ENCODE peak calls at places on chromosomes 13 and 19, in six cellular contexts. K is neuronal stem cell, T is H1, R is IMR-90, F is H9, L is mesenchymal stem cell. E is an unnamed sample.

GRCh38 chr13:78576266-78576665 is 27.1 kb downstream of the POU4F1 start:
- DNase-seq in L (no peak), K (no peak), T (no peak), F (no peak), R (no peak), E (no peak)

GRCh38 chr13:32790731-32791130 is 204.5 kb downstream of the PDS5B start:
- DNase-seq in L (peak), R (no peak), K (no peak), T (no peak), F (no peak), E (peak)

GRCh38 chr19:28037186-28037585 is 1175.8 kb downstream of the UQCRFS1 start:
- DNase-seq in F (no peak), K (no peak), L (no peak), T (no peak), R (no peak), E (no peak)

GRCh38 chr13:45575830-45576180 is 39.7 kb downstream of the ERICH6B start:
- DNase-seq in K (no peak), L (no peak), F (no peak), T (no peak), R (no peak), E (no peak)

GRCh38 chr13:109787135-109787954 is 962 bp upstream of the IRS2 start:
- DNase-seq in K (peak), F (peak), R (peak), L (peak), T (no peak), E (peak)

GRCh38 chr13:20340136-20340758 is 108.1 kb upstream of the GJB6 start:
- DNase-seq in T (no peak), R (no peak), L (no peak), F (no peak), K (no peak), E (no peak)

GRCh38 chr19:2574971-2575630 is 99.2 kb downstream of the GADD45B start:
- DNase-seq in R (no peak), F (no peak), L (no peak), K (no peak), T (no peak), E (no peak)

GRCh38 chr13:36345438-36346221 is 564 bp downstream of the SPART start:
- DNase-seq in L (peak), F (peak), R (peak), T (no peak), K (peak), E (peak)

GRCh38 chr19:18329035-18329376 is 6.1 kb upstream of the LSM4 start:
- DNase-seq in K (no peak), L (no peak), F (no peak), R (no peak), T (no peak), E (no peak)

GRCh38 chr13:61128850-61129645 is 286.6 kb downstream of the PCDH20 start:
- DNase-seq in T (no peak), L (no peak), K (no peak), R (no peak), F (no peak), E (peak)

GRCh38 chr13:86870388-86870966 is 800.7 kb upstream of the SLITRK5 start:
- DNase-seq in R (peak), T (no peak), F (no peak), L (peak), K (no peak), E (peak)

GRCh38 chr13:98900442-98900841 is 77.4 kb downstream of the DOCK9 start:
- DNase-seq in T (no peak), F (no peak), K (no peak), R (no peak), L (peak), E (no peak)

GRCh38 chr19:7554990-7555864 is 19.7 kb downstream of the PNPLA6 start:
- DNase-seq in T (peak), F (peak), L (no peak), K (no peak), R (no peak), E (peak)

GRCh38 chr13:21458816-21459701 is at the start of gene ZDHHC20:
- DNase-seq in K (peak), R (peak), T (peak), L (peak), F (peak), E (peak)

GRCh38 chr13:112702341-112702982 is 12.6 kb downstream of the ATP11A start:
- DNase-seq in T (no peak), L (no peak), K (no peak), R (no peak), F (peak), E (no peak)

GRCh38 chr13:36736119-36736726 is 62.4 kb downstream of the SERTM1 start:
- DNase-seq in L (peak), F (no peak), R (peak), K (peak), T (no peak), E (peak)

GRCh38 chr19:34335914-34336313 is 29.1 kb upstream of the GPI start:
- DNase-seq in R (no peak), L (no peak), K (no peak), T (no peak), F (no peak), E (no peak)

GRCh38 chr19:8132858-8133458 is 16.4 kb downstream of the FBN3 start:
- DNase-seq in K (no peak), R (no peak), T (no peak), F (no peak), L (no peak), E (no peak)

GRCh38 chr13:91716436-91717065 is 318.1 kb downstream of the GPC5 start:
- DNase-seq in R (no peak), L (no peak), T (no peak), K (no peak), F (no peak), E (no peak)

GRCh38 chr19:34363094-34363493 is 1.9 kb upstream of the GPI start:
- DNase-seq in K (no peak), R (no peak), L (no peak), T (no peak), F (peak), E (peak)

GRCh38 chr13:20610006-20610405 is 43.0 kb downstream of the IFT88 start:
- DNase-seq in T (no peak), F (no peak), K (no peak), L (no peak), R (peak), E (no peak)

DNA sequence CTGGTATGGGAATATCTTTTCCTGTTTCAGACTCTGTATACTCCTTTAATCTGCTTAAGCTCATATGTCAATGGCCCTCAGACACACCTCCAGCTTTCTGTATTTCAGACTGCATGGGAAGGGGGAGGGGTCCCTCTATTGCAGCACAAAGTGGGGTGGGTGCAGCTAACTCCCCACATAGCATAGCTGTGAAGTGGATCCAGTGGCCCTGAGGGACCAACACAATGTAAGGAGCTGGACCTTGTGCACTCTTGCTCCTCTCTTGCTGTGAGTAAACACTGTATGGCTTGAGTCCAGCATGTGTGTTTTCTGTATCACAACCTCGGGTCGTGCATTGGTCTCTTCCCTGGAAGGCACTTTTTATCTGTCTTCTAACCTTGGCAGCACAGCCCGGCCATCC is 669.9 kb downstream of the PCDH9 start:
- DNase-seq in F (no peak), K (no peak), T (no peak), L (no peak), R (no peak), E (no peak)
- H2BK15ac ChIP-seq in F (no peak), K (no peak), T (no peak), L (no peak), R (peak), E (no peak)

DNA sequence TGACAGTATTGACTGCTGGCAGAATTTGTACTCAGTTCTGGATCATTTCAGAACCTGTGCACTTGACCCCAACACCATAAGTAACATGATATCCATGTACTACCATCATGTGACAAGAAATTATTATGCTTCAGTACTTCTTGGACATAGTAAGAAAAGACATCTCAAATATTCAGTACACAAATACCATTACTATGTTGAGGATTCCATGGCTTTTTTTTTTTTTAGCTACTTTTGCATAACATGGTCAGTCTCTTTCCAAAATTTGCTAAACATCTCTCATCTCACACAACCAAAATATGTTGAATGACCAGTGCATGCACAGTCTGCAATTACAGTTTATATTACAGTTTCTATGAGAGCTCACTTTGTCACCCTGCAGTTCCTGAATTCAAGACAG is 85.3 kb downstream of the FLT1 start:
- DNase-seq in R (no peak), K (no peak), L (no peak), T (no peak), F (no peak), E (no peak)
- H2BK15ac ChIP-seq in R (no peak), K (no peak), L (no peak), T (no peak), F (no peak), E (no peak)

GRCh38 chr13:39605677-39606320 is 2.8 kb upstream of the LHFPL6 start:
- DNase-seq in F (no peak), R (no peak), T (no peak), L (no peak), K (no peak), E (peak)

GRCh38 chr13:39602277-39602613 is 748 bp downstream of the LHFPL6 start:
- DNase-seq in R (no peak), T (no peak), F (no peak), K (no peak), L (no peak), E (no peak)

GRCh38 chr13:39603424-39603947 is 493 bp upstream of the LHFPL6 start:
- DNase-seq in K (no peak), T (no peak), L (peak), F (peak), R (peak), E (peak)

GRCh38 chr13:39602614-39603366 is at the start of gene LHFPL6:
- DNase-seq in T (peak), R (peak), F (peak), L (peak), K (peak), E (peak)

GRCh38 chr13:39604736-39605135 is 1.7 kb upstream of the LHFPL6 start:
- DNase-seq in K (no peak), R (no peak), T (no peak), L (no peak), F (no peak), E (no peak)
- H2BK15ac ChIP-seq in K (no peak), R (no peak), T (no peak), L (no peak), F (no peak), E (no peak)

DNA sequence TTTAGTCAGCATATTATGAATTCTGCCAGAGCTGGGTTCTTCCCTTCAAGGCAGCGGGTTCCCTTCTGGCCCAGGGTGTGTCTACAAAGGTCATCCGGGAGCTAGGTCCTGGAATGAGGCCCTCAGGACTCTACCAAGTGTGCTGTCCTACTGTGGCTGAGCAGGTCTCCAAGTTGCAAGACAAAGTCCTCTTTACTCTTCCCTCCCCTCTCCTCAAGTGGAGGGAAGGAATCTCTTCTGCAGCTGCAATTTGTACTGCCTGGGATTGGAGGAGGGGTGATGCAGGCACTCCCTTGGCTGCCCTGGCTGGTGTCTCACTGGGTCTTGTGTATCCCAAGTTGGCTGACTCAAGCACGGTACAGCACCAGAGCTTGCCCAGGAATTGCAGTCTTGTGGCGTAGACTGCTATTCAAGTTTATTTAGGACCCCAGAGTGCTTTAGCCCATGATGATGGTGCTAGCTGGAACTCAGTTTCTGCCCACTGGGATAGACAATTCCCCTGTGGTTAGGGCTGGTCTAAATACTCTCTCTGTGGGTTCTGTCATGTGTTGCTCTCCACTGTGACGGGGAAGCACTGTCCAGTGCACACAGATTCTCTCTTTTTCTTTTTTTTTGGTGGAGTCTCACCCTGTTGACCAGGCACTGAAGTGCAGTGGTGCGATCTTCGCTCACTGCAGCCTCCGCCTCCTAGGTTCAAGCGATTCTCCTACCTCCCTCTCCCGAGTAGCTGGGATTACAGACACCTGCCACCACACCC is 28.5 kb downstream of the RFC3 start:
- DNase-seq in R (no peak), T (no peak), F (no peak), K (no peak), L (no peak), E (no peak)
- H2BK15ac ChIP-seq in R (no peak), T (no peak), F (no peak), K (no peak), L (no peak), E (no peak)

DNA sequence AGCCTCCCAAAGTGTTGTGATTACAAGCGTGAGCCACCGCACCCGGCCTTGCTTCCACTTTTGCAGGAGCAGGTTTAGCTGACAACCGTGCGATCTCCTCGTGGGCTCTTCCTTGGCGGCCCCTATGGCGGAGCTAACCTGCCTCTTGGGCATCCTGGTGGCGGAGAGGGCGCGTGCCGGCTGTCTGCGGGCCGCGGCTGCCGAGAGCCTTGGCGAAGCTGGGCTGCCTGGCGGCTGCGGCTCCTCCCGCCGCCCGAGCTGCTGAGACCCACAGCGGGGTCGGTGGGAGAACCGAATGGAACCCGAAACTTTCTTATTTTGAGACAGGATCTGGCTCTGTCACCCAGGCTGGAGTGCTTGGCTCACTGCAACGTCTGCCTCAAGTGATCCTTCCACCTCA is 55.7 kb downstream of the NLRP12 start:
- DNase-seq in F (no peak), L (no peak), R (no peak), K (no peak), T (no peak), E (no peak)
- H2BK15ac ChIP-seq in F (no peak), L (no peak), R (no peak), K (no peak), T (no peak), E (no peak)

GRCh38 chr13:73656863-73657262 is 477.3 kb downstream of the KLF12 start:
- DNase-seq in K (no peak), T (no peak), R (peak), F (no peak), L (no peak), E (no peak)

GRCh38 chr13:73661687-73662425 is 472.3 kb downstream of the KLF12 start:
- DNase-seq in R (no peak), K (no peak), F (peak), L (no peak), T (no peak), E (no peak)

GRCh38 chr13:73661066-73661465 is 473.1 kb downstream of the KLF12 start:
- DNase-seq in K (no peak), F (no peak), L (no peak), R (no peak), T (no peak), E (no peak)

GRCh38 chr13:73658639-73659038 is 475.6 kb downstream of the KLF12 start:
- DNase-seq in R (no peak), K (no peak), T (no peak), L (no peak), F (no peak), E (no peak)

GRCh38 chr13:73657821-73658540 is 476.2 kb downstream of the KLF12 start:
- DNase-seq in L (no peak), T (no peak), R (no peak), K (no peak), F (no peak), E (peak)
- H2BK15ac ChIP-seq in L (no peak), T (no peak), R (no peak), K (no peak), F (no peak), E (no peak)

GRCh38 chr13:97582170-97582569 is 148.2 kb downstream of the RAP2A start:
- DNase-seq in T (no peak), R (no peak), K (no peak), L (no peak), F (no peak), E (no peak)

GRCh38 chr13:97588993-97589392 is 155.0 kb downstream of the RAP2A start:
- DNase-seq in R (no peak), T (no peak), K (no peak), F (no peak), L (no peak), E (no peak)

GRCh38 chr13:97586941-97587340 is 153.0 kb downstream of the RAP2A start:
- DNase-seq in L (no peak), T (no peak), F (no peak), R (no peak), K (no peak), E (peak)

GRCh38 chr13:97583884-97584497 is 150.0 kb downstream of the RAP2A start:
- DNase-seq in K (no peak), T (no peak), F (no peak), L (peak), R (no peak), E (no peak)
- H2BK15ac ChIP-seq in K (no peak), T (no peak), F (no peak), L (no peak), R (no peak), E (no peak)

GRCh38 chr13:75867718-75868117 is 231.6 kb downstream of the LMO7 start:
- DNase-seq in F (no peak), T (no peak), R (no peak), K (no peak), L (no peak), E (no peak)
- H2BK15ac ChIP-seq in F (no peak), T (no peak), R (no peak), K (no peak), L (no peak), E (no peak)

GRCh38 chr19:16577531-16578052 is 5.4 kb upstream of the SLC35E1 start:
- DNase-seq in L (no peak), F (no peak), T (no peak), K (no peak), R (no peak), E (no peak)

GRCh38 chr19:16579381-16579780 is 7.2 kb upstream of the SLC35E1 start:
- DNase-seq in T (no peak), F (no peak), R (no peak), L (no peak), K (no peak), E (no peak)

GRCh38 chr19:16575282-16575681 is 3.1 kb upstream of the SLC35E1 start:
- DNase-seq in F (no peak), L (no peak), K (no peak), R (no peak), T (no peak), E (no peak)

GRCh38 chr19:16575861-16576689 is 3.9 kb upstream of the SLC35E1 start:
- DNase-seq in F (no peak), L (no peak), R (no peak), K (no peak), T (no peak), E (no peak)

DNA sequence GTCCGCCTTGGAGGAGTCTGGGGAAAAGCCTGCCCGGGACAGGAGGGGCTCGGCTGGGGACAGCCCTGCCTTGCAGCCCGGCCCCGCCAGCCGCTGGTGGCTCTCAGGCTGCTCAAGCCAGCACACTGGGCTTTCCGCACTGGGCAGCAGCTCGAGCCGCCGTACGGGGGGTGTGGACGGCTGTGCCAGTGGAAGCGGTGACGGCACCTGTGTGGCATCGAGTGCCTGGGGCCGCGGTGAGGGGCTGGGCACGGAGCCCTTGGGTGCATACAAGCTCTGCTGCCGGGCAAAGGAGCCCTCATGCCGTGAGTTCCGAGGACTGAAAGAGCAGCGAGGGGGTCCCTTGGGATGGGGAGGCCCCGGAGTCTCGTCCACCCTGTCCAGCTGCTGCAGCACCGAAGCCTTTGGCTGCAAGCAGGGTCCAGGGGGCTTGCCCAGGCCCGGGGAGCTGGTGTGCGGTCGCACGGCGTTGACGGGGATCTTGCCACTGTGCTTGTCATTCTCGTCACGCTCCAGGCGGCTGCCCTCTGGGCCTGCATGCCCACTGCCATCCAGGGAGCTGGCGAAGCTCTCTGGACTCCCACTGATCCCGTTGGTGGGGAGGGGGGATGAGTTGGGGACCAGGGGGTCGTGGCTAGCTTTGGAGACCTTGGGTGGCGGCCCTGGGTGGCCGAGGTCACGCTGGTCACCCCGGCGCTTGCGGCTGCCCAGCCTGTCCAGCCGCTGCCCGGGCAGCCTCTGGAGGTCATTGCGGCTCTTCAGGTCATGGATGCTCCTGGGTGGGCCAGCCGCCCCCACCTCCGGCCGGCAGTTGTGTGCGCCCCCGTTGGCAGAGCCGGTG is 4.7 kb upstream of the SLC35E1 start:
- DNase-seq in R (no peak), F (no peak), K (no peak), T (no peak), L (no peak), E (no peak)
- H2BK15ac ChIP-seq in R (no peak), F (no peak), K (no peak), T (no peak), L (no peak), E (no peak)

E was measured in mesendoderm.